ENCODE peak calls at places on chromosomes 16 and 17, in six cellular contexts. J, N, X, B, D and S are unnamed samples.

GRCh38 chr17:72187544-72187943 is 66.7 kb downstream of the SOX9 start:
- DNase-seq in J (peak; percentile 13), N (no peak), X (no peak), B (no peak), D (no peak), S (no peak)

GRCh38 chr16:48526958-48527331 is 83.0 kb downstream of the N4BP1 start:
- DNase-seq in J (no peak), N (no peak), X (no peak), B (no peak), D (no peak), S (no peak)

GRCh38 chr17:76528528-76529223 is 8.8 kb downstream of the CYGB start:
- DNase-seq in J (peak; percentile 68), N (no peak), X (no peak), B (no peak), D (no peak), S (no peak)

GRCh38 chr16:48369765-48370164 is 15.4 kb downstream of the SIAH1 start:
- DNase-seq in J (no peak), N (no peak), X (no peak), B (no peak), D (no peak), S (no peak)

GRCh38 chr16:59651662-59652061 is 917.5 kb upstream of the GOT2 start:
- DNase-seq in J (no peak), N (no peak), X (no peak), B (no peak), D (no peak), S (no peak)

GRCh38 chr16:56894331-56894917 is 29.4 kb downstream of the SLC12A3 start:
- DNase-seq in J (no peak), N (no peak), X (no peak), B (no peak), D (no peak), S (no peak)

GRCh38 chr17:76889323-76889722 is 21.1 kb downstream of the MGAT5B start:
- DNase-seq in J (no peak), N (no peak), X (no peak), B (no peak), D (no peak), S (no peak)

GRCh38 chr16:53091508-53092211 is 36.9 kb downstream of the CHD9 start:
- DNase-seq in J (peak; percentile 99), N (peak; percentile 78), X (no peak), B (peak; percentile 80), D (peak; percentile 87), S (peak; percentile 38)

GRCh38 chr17:43418441-43419374 is 19.9 kb downstream of the ARL4D start:
- DNase-seq in J (peak; percentile 90), N (peak; percentile 82), X (peak; percentile 57), B (no peak), D (peak; percentile 96), S (peak; percentile 82)

GRCh38 chr16:48231675-48232214 is 12.4 kb upstream of the LONP2 start:
- DNase-seq in J (peak; percentile 47), N (peak; percentile 24), X (no peak), B (peak; percentile 17), D (peak; percentile 55), S (no peak)

GRCh38 chr16:86044241-86044671 is 145.3 kb downstream of the IRF8 start:
- DNase-seq in J (peak; percentile 38), N (peak; percentile 23), X (no peak), B (peak; percentile 48), D (peak; percentile 63), S (no peak)

GRCh38 chr17:4485676-4486646 is 12.7 kb upstream of the SPNS2 start:
- DNase-seq in J (no peak), N (no peak), X (no peak), B (no peak), D (peak; percentile 22), S (no peak)

GRCh38 chr16:5019775-5020174 is 14.0 kb downstream of the NAGPA start:
- DNase-seq in J (no peak), N (no peak), X (no peak), B (no peak), D (no peak), S (no peak)

GRCh38 chr17:34822007-34822737 is 139.1 kb downstream of the CCT6B start:
- DNase-seq in J (no peak), N (no peak), X (no peak), B (no peak), D (no peak), S (no peak)

GRCh38 chr17:40362696-40363479 is 1.6 kb downstream of the GJD3 start:
- DNase-seq in J (peak; percentile 63), N (peak; percentile 88), X (no peak), B (no peak), D (peak; percentile 79), S (peak; percentile 80)

GRCh38 chr17:2043785-2044184 is 2.0 kb downstream of the OVCA2 start:
- DNase-seq in J (peak; percentile 82), N (peak; percentile 80), X (no peak), B (no peak), D (peak; percentile 88), S (peak; percentile 55)

GRCh38 chr17:78414178-78415162 is 36.0 kb downstream of the PGS1 start:
- DNase-seq in J (no peak), N (no peak), X (no peak), B (no peak), D (no peak), S (no peak)